ENCODE peak calls at places on chromosomes 2 and 18, in six cellular contexts. H is Peyer's patch, A is cardiac muscle cell, P is adrenal gland, O is brain microvascular endothelial cell, F is A549. Z is an unnamed sample.

GRCh38 chr2:76895469-76895868 is 626.7 kb downstream of the LRRTM4 start:
- DNase-seq in A (no peak), O (no peak), P (peak), F (no peak), H (no peak), Z (no peak)

GRCh38 chr2:231673348-231673770 is 35.0 kb upstream of the PTMA start:
- DNase-seq in F (peak), A (peak), O (no peak), P (no peak), H (peak), Z (no peak)

GRCh38 chr2:236673823-236674185 is 104.2 kb downstream of the ACKR3 start:
- DNase-seq in P (no peak), A (no peak), H (no peak), F (no peak), O (no peak), Z (no peak)

GRCh38 chr2:8491296-8492048 is 190.4 kb upstream of the ID2 start:
- DNase-seq in A (peak), P (no peak), F (no peak), O (no peak), H (no peak), Z (no peak)

GRCh38 chr18:3995476-3996102 is 459.5 kb downstream of the DLGAP1 start:
- DNase-seq in H (no peak), A (peak), P (peak), F (no peak), O (peak), Z (no peak)

GRCh38 chr18:51082571-51083264 is 52.7 kb downstream of the SMAD4 start:
- DNase-seq in F (no peak), H (no peak), O (peak), A (peak), P (no peak), Z (no peak)

GRCh38 chr2:226168496-226169160 is 631.0 kb downstream of the IRS1 start:
- DNase-seq in O (no peak), F (no peak), P (no peak), A (no peak), H (no peak), Z (no peak)

GRCh38 chr2:9773905-9774239 is 69.4 kb upstream of the TAF1B start:
- DNase-seq in P (no peak), F (no peak), A (no peak), O (no peak), H (no peak), Z (no peak)

GRCh38 chr2:100641115-100641415 is 78.3 kb downstream of the PDCL3 start:
- DNase-seq in A (no peak), P (no peak), H (no peak), O (no peak), F (no peak), Z (no peak)

GRCh38 chr2:196173505-196173904 is 2.1 kb upstream of the STK17B start:
- DNase-seq in A (no peak), P (no peak), F (no peak), H (no peak), O (no peak), Z (no peak)

GRCh38 chr18:48493856-48494255 is 45.0 kb upstream of the CTIF start:
- DNase-seq in F (no peak), H (no peak), P (no peak), A (peak), O (no peak), Z (no peak)

GRCh38 chr2:61694312-61695274 is 156.4 kb upstream of the XPO1 start:
- DNase-seq in F (peak), P (peak), A (peak), H (peak), O (peak), Z (peak)

GRCh38 chr2:141557329-141558098 is 573.3 kb downstream of the LRP1B start:
- DNase-seq in F (no peak), P (no peak), H (no peak), O (peak), A (peak), Z (peak)

GRCh38 chr18:36706313-36706881 is 122.4 kb downstream of the TPGS2 start:
- DNase-seq in O (no peak), P (no peak), F (no peak), H (no peak), A (no peak), Z (no peak)

GRCh38 chr18:46946656-46947282 is 29.4 kb downstream of the KATNAL2 start:
- DNase-seq in A (peak), F (peak), P (peak), H (peak), O (peak), Z (no peak)

GRCh38 chr18:37564796-37565137 is 831 bp downstream of the CELF4 start:
- DNase-seq in F (no peak), P (peak), A (peak), O (peak), H (no peak), Z (no peak)

GRCh38 chr2:85215074-85216050 is 82.2 kb downstream of the TCF7L1 start:
- DNase-seq in A (peak), P (no peak), F (no peak), O (peak), H (no peak), Z (no peak)

GRCh38 chr2:68357608-68358337 is 7.3 kb upstream of the PLEK start:
- DNase-seq in H (no peak), A (peak), P (peak), O (peak), F (peak), Z (no peak)

GRCh38 chr2:1688859-1689258 is 55.5 kb downstream of the PXDN start:
- DNase-seq in H (no peak), F (no peak), A (no peak), O (no peak), P (no peak), Z (no peak)

GRCh38 chr2:122063716-122064115 is 308.3 kb downstream of the TSN start:
- DNase-seq in P (no peak), H (no peak), F (no peak), A (no peak), O (no peak), Z (no peak)

GRCh38 chr2:173136067-173136466 is 60.4 kb downstream of the MAP3K20 start:
- DNase-seq in H (no peak), O (no peak), A (no peak), P (no peak), F (no peak), Z (no peak)
- H3K27ac ChIP-seq in H (no peak), O (no peak), A (no peak), P (no peak), F (no peak), Z (peak)

GRCh38 chr2:36538345-36538744 is 59.6 kb downstream of the FEZ2 start:
- DNase-seq in A (peak), H (no peak), O (no peak), F (no peak), P (no peak), Z (no peak)

GRCh38 chr2:36544638-36545338 is 53.2 kb downstream of the FEZ2 start:
- DNase-seq in A (no peak), F (no peak), P (no peak), O (no peak), H (no peak), Z (no peak)

GRCh38 chr2:36541891-36542595 is 55.9 kb downstream of the FEZ2 start:
- DNase-seq in P (no peak), F (no peak), O (no peak), A (no peak), H (no peak), Z (no peak)

GRCh38 chr2:36539631-36540030 is 58.3 kb downstream of the FEZ2 start:
- DNase-seq in H (no peak), A (no peak), O (no peak), F (no peak), P (no peak), Z (no peak)

DNA sequence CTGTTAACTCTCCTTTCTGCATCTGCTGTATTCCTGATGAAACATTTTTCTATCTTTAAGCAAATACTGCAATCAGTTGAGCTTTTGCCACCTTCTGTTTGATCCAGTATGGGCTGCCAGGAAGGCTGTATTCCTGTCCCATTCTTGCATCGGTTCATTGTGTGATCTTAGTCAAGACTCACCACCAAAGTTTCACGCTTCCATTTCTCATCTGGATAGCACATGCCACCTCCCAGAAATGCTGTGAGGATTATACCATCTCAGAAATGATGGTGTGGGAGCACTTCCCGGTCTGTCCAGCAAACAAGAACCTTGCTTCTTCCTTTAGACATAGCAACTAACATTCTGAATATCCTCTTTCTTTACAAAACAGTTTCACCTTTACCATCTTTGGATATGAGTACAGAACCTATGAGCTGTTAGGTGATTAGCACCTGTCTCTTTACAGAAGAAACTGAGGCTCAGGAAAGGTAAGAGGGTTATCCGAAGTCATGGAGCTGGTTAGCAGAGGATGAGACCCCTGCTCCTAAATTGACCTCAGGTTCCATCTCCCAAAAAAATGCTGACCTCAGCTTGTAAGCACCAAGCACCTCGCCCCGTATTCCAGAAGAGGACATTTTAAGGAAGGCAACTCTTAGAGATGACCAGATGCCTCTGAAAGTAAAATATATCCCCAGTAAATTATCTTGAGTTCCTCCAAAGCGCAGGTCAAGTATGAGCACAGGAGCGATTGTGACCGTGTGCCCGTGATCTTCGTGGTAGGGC is 56.8 kb downstream of the FEZ2 start:
- DNase-seq in P (no peak), O (no peak), H (no peak), F (no peak), A (no peak), Z (no peak)
- H3K27ac ChIP-seq in P (no peak), O (no peak), H (no peak), F (no peak), A (no peak), Z (no peak)

DNA sequence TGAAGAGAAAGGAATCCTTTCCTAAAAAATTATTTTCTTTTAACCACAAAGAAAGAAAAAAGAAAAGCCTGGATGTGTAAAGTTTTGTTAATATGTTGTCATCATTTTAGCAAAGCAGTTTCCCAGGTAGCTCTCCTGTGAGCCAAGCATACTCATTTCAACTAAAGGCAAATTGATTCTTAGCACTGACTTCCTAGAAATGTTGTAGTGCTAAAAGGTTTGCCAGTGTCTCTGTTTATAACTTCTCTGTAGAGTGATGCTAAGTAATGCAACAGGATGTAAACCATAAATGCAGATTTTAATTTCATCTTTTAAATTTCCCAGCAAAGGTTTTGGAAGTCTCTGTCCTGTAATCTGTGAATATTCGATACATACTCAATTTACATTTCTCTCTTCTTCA is 10.2 kb downstream of the GATA6 start:
- DNase-seq in F (no peak), O (no peak), A (no peak), P (no peak), H (no peak), Z (no peak)
- H3K27ac ChIP-seq in F (no peak), O (no peak), A (no peak), P (peak), H (no peak), Z (no peak)

DNA sequence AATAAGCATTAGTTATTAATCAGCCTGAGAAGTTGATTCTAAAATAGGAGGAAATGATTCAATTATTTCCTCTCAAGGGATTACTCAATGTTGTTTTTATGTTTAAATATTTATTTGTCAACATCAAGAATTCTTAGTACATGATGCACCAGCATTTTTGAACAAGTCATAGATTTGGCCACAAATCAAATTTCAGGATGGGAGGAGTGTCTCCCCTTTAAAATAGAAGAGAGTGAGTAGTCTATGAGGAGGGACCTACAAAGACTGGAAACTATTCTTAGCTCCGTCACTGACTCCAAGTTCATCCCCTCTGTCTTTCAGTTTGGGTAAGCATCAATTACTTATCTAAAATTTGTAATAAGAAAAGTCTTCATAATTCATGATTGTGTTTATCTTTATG is 18.6 kb upstream of the IL18R1 start:
- DNase-seq in A (peak), O (no peak), P (no peak), F (no peak), H (no peak), Z (peak)
- H3K27ac ChIP-seq in A (no peak), O (no peak), P (peak), F (peak), H (no peak), Z (peak)

DNA sequence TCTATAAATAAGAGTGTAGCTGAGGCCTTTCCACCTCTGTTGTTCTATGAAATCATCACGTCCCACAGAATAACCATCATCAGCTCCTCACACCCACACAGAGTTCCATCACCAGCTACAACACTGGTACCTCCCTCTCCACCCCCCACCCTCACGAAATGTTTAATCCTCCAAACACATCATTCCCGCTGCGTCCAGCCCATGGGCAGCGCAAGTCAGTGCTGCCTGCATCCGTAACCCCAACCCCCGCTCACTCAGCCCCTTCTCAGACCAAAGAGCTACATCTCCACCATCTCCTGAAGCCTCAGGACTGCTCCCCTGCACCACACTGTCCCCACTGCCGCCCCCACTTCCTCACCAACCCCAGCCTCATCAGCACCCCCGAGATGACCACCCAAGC is 19.4 kb downstream of the DNMT3A start:
- DNase-seq in H (no peak), A (no peak), F (no peak), O (no peak), P (no peak), Z (no peak)
- H3K27ac ChIP-seq in H (no peak), A (no peak), F (no peak), O (no peak), P (no peak), Z (no peak)

DNA sequence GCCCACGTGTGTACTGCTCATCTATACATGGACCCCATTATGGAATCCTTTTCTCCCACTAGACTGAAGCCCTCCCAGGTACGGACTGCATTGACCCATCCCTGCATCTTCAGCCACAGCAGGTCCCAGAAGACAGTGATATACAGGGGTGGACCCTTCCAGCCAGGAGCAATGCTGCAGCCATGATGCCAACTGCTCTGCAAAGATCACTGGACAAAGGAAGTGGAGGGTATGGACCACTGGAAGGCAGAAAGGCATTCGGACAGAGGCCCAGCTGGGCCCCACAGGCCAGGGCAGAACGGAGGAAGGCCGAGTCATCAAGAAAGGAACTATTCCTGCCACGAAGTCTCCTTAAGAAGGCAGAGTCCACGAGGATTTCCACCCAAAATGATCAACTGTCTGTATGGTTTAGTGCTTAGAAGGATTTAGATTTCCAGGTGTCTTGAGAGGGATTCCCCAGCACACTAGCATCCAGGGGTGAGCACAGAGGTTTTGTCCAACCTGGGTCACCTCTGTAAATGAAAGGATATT is 93.4 kb downstream of the TWIST2 start:
- DNase-seq in H (no peak), O (no peak), A (no peak), F (no peak), P (no peak), Z (no peak)
- H3K27ac ChIP-seq in H (no peak), O (no peak), A (no peak), F (no peak), P (no peak), Z (no peak)

DNA sequence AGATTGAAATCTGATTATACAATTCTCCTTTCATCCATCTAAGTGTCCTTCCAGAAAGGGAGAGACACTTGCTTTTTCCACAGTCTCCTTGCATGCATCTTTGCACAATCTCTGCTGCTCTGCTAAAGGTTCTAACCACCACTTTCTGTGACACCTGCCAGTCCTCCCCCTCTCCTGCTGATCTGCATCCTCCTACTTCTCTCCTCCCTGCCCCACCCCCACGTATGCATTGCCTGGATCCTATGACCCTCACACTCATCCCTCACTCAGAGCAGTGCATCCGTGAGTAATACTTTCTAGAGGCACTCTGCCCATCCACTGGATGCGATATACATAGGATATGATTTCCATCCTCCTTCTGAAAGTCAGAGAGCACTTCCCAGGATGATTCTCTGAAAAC is 27.7 kb upstream of the TRAPPC8 start:
- DNase-seq in H (no peak), A (no peak), F (no peak), O (no peak), P (no peak), Z (no peak)
- H3K27ac ChIP-seq in H (no peak), A (no peak), F (no peak), O (no peak), P (no peak), Z (no peak)

Z was measured in epithelial cell of prostate.